ENCODE peak calls at places on chromosomes 4 and X, in four cellular contexts. V is IMR-90, B is GM04503, E is Right ventricle myocardium inferior. R is an unnamed sample.
A peak's percentile ranks its signal among the peaks of the same experiment; 100 is the strongest.

GRCh38 chr4:76066546-76066945 is 8.0 kb upstream of the ART3 start:
- DNase-seq in V (no peak), B (no peak), E (no peak), R (no peak)

GRCh38 chr4:108119199-108119800 is 49.4 kb downstream of the LEF1 start:
- DNase-seq in V (no peak), B (no peak), E (no peak), R (no peak)

GRCh38 chr4:12545845-12546244 is 938.3 kb downstream of the RAB28 start:
- DNase-seq in V (no peak), B (no peak), E (no peak), R (no peak)

GRCh38 chr4:127870688-127871087 is 10.0 kb upstream of the PLK4 start:
- DNase-seq in V (peak; percentile 89), B (peak; percentile 59), E (no peak), R (peak; percentile 60)

GRCh38 chr4:154491341-154491679 is 289 bp downstream of the DCHS2 start:
- DNase-seq in V (peak; percentile 5), B (no peak), E (no peak), R (no peak)

GRCh38 chr4:159006202-159006601 is 96.7 kb upstream of the RAPGEF2 start:
- DNase-seq in V (peak; percentile 48), B (no peak), E (no peak), R (no peak)

GRCh38 chrX:77493677-77494553 is 46.7 kb downstream of the FGF16 start:
- DNase-seq in V (peak; percentile 88), B (no peak), E (no peak), R (peak; percentile 10)

GRCh38 chrX:8179653-8180052 is 8.6 kb upstream of the VCX2 start:
- DNase-seq in V (no peak), B (no peak), E (no peak), R (no peak)

GRCh38 chr4:85398276-85398675 is 76.7 kb upstream of the ARHGAP24 start:
- DNase-seq in V (no peak), B (no peak), E (no peak), R (no peak)

GRCh38 chr4:88803600-88804096 is 106.0 kb upstream of the NAP1L5 start:
- DNase-seq in V (peak; percentile 96), B (peak; percentile 87), E (no peak), R (peak; percentile 76)

GRCh38 chrX:17425551-17425950 is 50.6 kb downstream of the NHS start:
- DNase-seq in V (no peak), B (no peak), E (no peak), R (no peak)

GRCh38 chrX:96837808-96838207 is 45.9 kb upstream of the RPA4 start:
- DNase-seq in V (peak; percentile 8), B (no peak), E (no peak), R (no peak)

GRCh38 chr4:168021666-168022065 is 70.7 kb upstream of the ANXA10 start:
- DNase-seq in V (peak; percentile 47), B (no peak), E (no peak), R (no peak)